ENCODE peak calls at places on chromosomes 4 and X, in ten cellular contexts. I is stimulated activated CD4-positive, alpha-beta T cell treated with anti-CD3 and anti-CD28 coated beads, Interleukin-15, amount 100 ng/mL, for 1 hour; O is M059J; T is NCI-H1092 treated with DMSO at 0.1 percent for 48 hours; C is HEK293T; P is NCI-H1105; L is T-helper 2 cell; U is fibroblast of lung; N is Panc1; X is sigmoid colon. S is an unnamed sample.

GRCh38 chr4:133147365-133147821 is 1.7 kb upstream of the PCDH10 start:
- DNase-seq in N (no peak), I (no peak), X (no peak), O (peak), L (no peak), U (no peak), T (no peak), C (no peak), P (peak), S (no peak)

GRCh38 chrX:42746606-42747005 is 31.4 kb downstream of the PPP1R2C start:
- DNase-seq in I (no peak), N (no peak), L (no peak), P (no peak), T (no peak), C (no peak), O (no peak), U (peak), X (no peak), S (no peak)

GRCh38 chr4:135739354-135739753 is 1537.8 kb upstream of the PABPC4L start:
- DNase-seq in I (no peak), C (no peak), O (no peak), U (peak), L (no peak), N (no peak), X (no peak), P (no peak), T (no peak), S (no peak)

GRCh38 chr4:101784957-101785356 is 5.6 kb upstream of the BANK1 start:
- DNase-seq in L (no peak), X (no peak), T (no peak), O (no peak), P (no peak), U (no peak), N (no peak), C (no peak), I (no peak), S (no peak)

GRCh38 chr4:122764071-122764807 is 31.7 kb downstream of the BBS12 start:
- DNase-seq in T (no peak), P (no peak), L (no peak), N (no peak), X (no peak), I (no peak), O (peak), C (no peak), U (peak), S (no peak)

GRCh38 chrX:112946227-112946626 is 105.6 kb upstream of the AMOT start:
- DNase-seq in O (no peak), X (no peak), U (no peak), T (no peak), C (no peak), L (no peak), I (no peak), N (no peak), P (no peak), S (no peak)

GRCh38 chrX:17692709-17693346 is 44.5 kb upstream of the SCML1 start:
- DNase-seq in P (no peak), X (no peak), I (no peak), L (no peak), U (peak), O (peak), T (peak), C (peak), N (no peak), S (no peak)

GRCh38 chr4:24625091-24625490 is 40.7 kb upstream of the DHX15 start:
- DNase-seq in L (no peak), O (no peak), C (no peak), I (no peak), U (no peak), N (no peak), P (no peak), X (no peak), T (no peak), S (no peak)

GRCh38 chr4:119179011-119179410 is 33.5 kb upstream of the USP53 start:
- DNase-seq in T (no peak), N (no peak), L (no peak), X (no peak), I (no peak), O (no peak), P (no peak), C (no peak), U (no peak), S (no peak)